ENCODE peak calls at places on chromosomes 13 and 19, in six cellular contexts. F is hepatocyte, Q is PC-3, S is SK-N-SH, V is HCT116, Y is GM23338. M is an unnamed sample.

GRCh38 chr19:28420731-28421550 is 792.0 kb downstream of the UQCRFS1 start:
- DNase-seq in V (no peak), Q (no peak), S (no peak), Y (no peak), F (no peak), M (no peak)

GRCh38 chr19:51341066-51341465 is 873 bp downstream of the VSIG10L start:
- DNase-seq in Q (no peak), S (no peak), V (no peak), Y (no peak), F (no peak), M (no peak)

GRCh38 chr19:35937345-35938281 is 1.4 kb downstream of the LRFN3 start:
- DNase-seq in V (no peak), S (no peak), Q (no peak), Y (no peak), F (no peak), M (no peak)

GRCh38 chr13:50714886-50715285 is 128.6 kb downstream of the DLEU7 start:
- DNase-seq in Y (no peak), V (no peak), Q (no peak), F (no peak), S (no peak), M (no peak)

GRCh38 chr19:46601318-46602224 is at the start of gene CALM3:
- DNase-seq in V (no peak), Q (no peak), S (peak), Y (peak), F (peak), M (peak)

GRCh38 chr19:47186337-47187022 is 44.5 kb downstream of the BBC3 start:
- DNase-seq in Y (no peak), Q (no peak), V (no peak), F (no peak), S (peak), M (no peak)

GRCh38 chr13:97328222-97328790 is 105.7 kb upstream of the RAP2A start:
- DNase-seq in S (no peak), Y (peak), Q (no peak), F (no peak), V (no peak), M (peak)

GRCh38 chr19:677601-678380 is 1.6 kb downstream of the FSTL3 start:
- DNase-seq in Q (peak), V (no peak), F (peak), S (no peak), Y (no peak), M (no peak)

GRCh38 chr19:54155694-54156093 is 3.8 kb downstream of the LENG1 start:
- DNase-seq in Q (no peak), Y (peak), S (no peak), F (no peak), V (no peak), M (no peak)

GRCh38 chr19:46887240-46887782 is 26.5 kb downstream of the ARHGAP35 start:
- DNase-seq in Q (no peak), S (no peak), V (no peak), Y (no peak), F (no peak), M (no peak)

GRCh38 chr19:1873524-1874473 is 10.4 kb upstream of the KLF16 start:
- DNase-seq in S (peak), Q (no peak), Y (no peak), F (no peak), V (no peak), M (no peak)

GRCh38 chr19:1169921-1170885 is 3.9 kb downstream of the SBNO2 start:
- DNase-seq in V (no peak), F (no peak), Q (peak), S (peak), Y (no peak), M (no peak)

GRCh38 chr19:45498411-45499195 is at the start of gene PPM1N:
- DNase-seq in S (no peak), F (peak), Q (peak), Y (peak), V (no peak), M (peak)

GRCh38 chr19:38251564-38252051 is 4.6 kb downstream of the PPP1R14A start:
- DNase-seq in Q (no peak), F (peak), Y (peak), S (no peak), V (no peak), M (no peak)

GRCh38 chr13:66765559-66765958 is 464.6 kb downstream of the PCDH9 start:
- DNase-seq in Q (no peak), Y (no peak), S (no peak), F (no peak), V (no peak), M (no peak)

GRCh38 chr13:54029226-54029625 is 1000.6 kb downstream of the OLFM4 start:
- DNase-seq in F (peak), Q (peak), S (no peak), V (no peak), Y (peak), M (no peak)

GRCh38 chr13:18993884-18994660 is 187.6 kb downstream of the TUBA3C start:
- DNase-seq in Q (no peak), V (no peak), Y (no peak), S (no peak), F (no peak), M (no peak)

GRCh38 chr13:73835138-73835721 is 299.0 kb downstream of the KLF12 start:
- DNase-seq in Y (peak), S (peak), V (peak), Q (peak), F (peak), M (peak)

GRCh38 chr19:34759218-34759917 is 13.6 kb downstream of the ZNF599 start:
- DNase-seq in V (no peak), Q (no peak), S (no peak), Y (no peak), F (no peak), M (no peak)

GRCh38 chr19:6271721-6272410 is 7.9 kb downstream of the MLLT1 start:
- DNase-seq in Y (peak), S (peak), F (peak), Q (peak), V (no peak), M (peak)

GRCh38 chr19:40519352-40520322 is 52.8 kb downstream of the SPTBN4 start:
- DNase-seq in F (peak), Q (no peak), Y (peak), S (no peak), V (no peak), M (peak)

GRCh38 chr13:20721454-20722357 is 18.2 kb downstream of the IL17D start:
- DNase-seq in Q (peak), V (no peak), Y (peak), S (peak), F (peak), M (peak)

GRCh38 chr19:32469796-32470195 is 64.2 kb downstream of the DPY19L3 start:
- DNase-seq in Q (no peak), F (no peak), Y (no peak), V (no peak), S (no peak), M (no peak)

GRCh38 chr19:6020166-6020967 is 42.4 kb upstream of the RANBP3 start:
- DNase-seq in V (no peak), S (peak), Y (no peak), F (no peak), Q (peak), M (no peak)

GRCh38 chr19:32652893-32653625 is 21.9 kb downstream of the ANKRD27 start:
- DNase-seq in Y (no peak), F (peak), V (no peak), Q (no peak), S (peak), M (no peak)

GRCh38 chr19:30449191-30449590 is 77.0 kb downstream of the ZNF536 start:
- DNase-seq in S (no peak), Y (no peak), Q (no peak), V (no peak), F (no peak), M (no peak)

GRCh38 chr13:75302031-75302430 is 179.9 kb downstream of the TBC1D4 start:
- DNase-seq in V (no peak), S (no peak), F (no peak), Y (no peak), Q (no peak), M (no peak)

GRCh38 chr19:13956365-13956744 is 4.0 kb downstream of the DCAF15 start:
- DNase-seq in Y (no peak), F (peak), V (no peak), S (no peak), Q (no peak), M (no peak)

GRCh38 chr19:13001502-13002388 is 6.5 kb downstream of the NFIX start:
- DNase-seq in Q (no peak), V (no peak), Y (no peak), F (peak), S (no peak), M (no peak)

GRCh38 chr13:97567510-97568243 is 133.7 kb downstream of the RAP2A start:
- DNase-seq in Q (peak), Y (peak), F (peak), S (no peak), V (peak), M (no peak)

GRCh38 chr19:56114051-56114694 is 6.9 kb downstream of the ZNF787 start:
- DNase-seq in Q (no peak), F (no peak), S (no peak), Y (no peak), V (no peak), M (no peak)

GRCh38 chr19:3357731-3358391 is 8.5 kb upstream of the NFIC start:
- DNase-seq in Y (peak), V (no peak), F (no peak), Q (no peak), S (no peak), M (peak)

GRCh38 chr13:110246530-110246929 is 60.4 kb downstream of the COL4A1 start:
- DNase-seq in Y (no peak), S (no peak), Q (no peak), V (no peak), F (no peak), M (no peak)
- TF ChIP-seq EZH2phosphoT487 in Y (no peak), S (no peak), Q (no peak), V (no peak), F (no peak), M (no peak)

GRCh38 chr19:21902596-21902995 is 66.6 kb upstream of the ZNF43 start:
- DNase-seq in F (no peak), Q (no peak), V (no peak), Y (no peak), S (no peak), M (no peak)

GRCh38 chr19:21900401-21900800 is 64.4 kb upstream of the ZNF43 start:
- DNase-seq in F (no peak), V (no peak), Q (no peak), S (no peak), Y (no peak), M (no peak)

GRCh38 chr19:21907516-21907915 is 71.5 kb upstream of the ZNF43 start:
- DNase-seq in Q (no peak), Y (no peak), F (no peak), V (no peak), S (no peak), M (no peak)

GRCh38 chr19:21901861-21902260 is 65.9 kb upstream of the ZNF43 start:
- DNase-seq in F (no peak), Q (no peak), S (no peak), Y (no peak), V (no peak), M (no peak)
- TF ChIP-seq EZH2phosphoT487 in F (no peak), Q (no peak), S (no peak), Y (no peak), V (no peak), M (no peak)

GRCh38 chr19:18386543-18387251 is 739 bp downstream of the GDF15 start:
- DNase-seq in Y (no peak), Q (no peak), F (peak), S (no peak), V (no peak), M (no peak)

GRCh38 chr19:18385359-18385674 is 641 bp upstream of the GDF15 start:
- DNase-seq in F (no peak), Y (no peak), S (no peak), Q (no peak), V (no peak), M (no peak)

GRCh38 chr19:18387395-18387794 is 1.4 kb downstream of the GDF15 start:
- DNase-seq in V (no peak), S (no peak), Q (no peak), F (peak), Y (no peak), M (no peak)

GRCh38 chr19:18385675-18386542 is at the start of gene GDF15:
- DNase-seq in F (peak), S (peak), V (peak), Q (peak), Y (peak), M (peak)

DNA sequence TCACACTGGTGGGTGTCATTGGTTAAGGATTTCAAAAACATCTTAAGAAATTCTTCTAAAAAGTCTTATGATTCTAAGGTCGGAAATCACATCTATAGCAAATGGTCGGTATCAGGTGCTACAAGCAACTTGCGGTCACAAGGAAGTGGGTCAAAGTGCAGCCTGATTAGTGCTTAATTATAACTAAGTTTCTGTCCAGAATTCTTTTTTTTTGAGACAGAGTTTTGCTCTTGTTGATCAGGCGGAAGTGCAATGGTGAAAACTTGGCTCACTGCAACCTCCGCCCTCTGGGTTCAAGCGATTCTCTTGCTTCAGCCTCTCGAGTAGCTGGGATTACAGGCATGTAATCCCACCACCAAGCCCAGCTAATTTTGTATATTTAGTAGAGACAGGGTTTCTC is 1.2 kb upstream of the GDF15 start:
- DNase-seq in Y (no peak), V (no peak), F (no peak), Q (no peak), S (no peak), M (no peak)
- TF ChIP-seq EZH2phosphoT487 in Y (no peak), V (no peak), F (no peak), Q (no peak), S (no peak), M (no peak)

DNA sequence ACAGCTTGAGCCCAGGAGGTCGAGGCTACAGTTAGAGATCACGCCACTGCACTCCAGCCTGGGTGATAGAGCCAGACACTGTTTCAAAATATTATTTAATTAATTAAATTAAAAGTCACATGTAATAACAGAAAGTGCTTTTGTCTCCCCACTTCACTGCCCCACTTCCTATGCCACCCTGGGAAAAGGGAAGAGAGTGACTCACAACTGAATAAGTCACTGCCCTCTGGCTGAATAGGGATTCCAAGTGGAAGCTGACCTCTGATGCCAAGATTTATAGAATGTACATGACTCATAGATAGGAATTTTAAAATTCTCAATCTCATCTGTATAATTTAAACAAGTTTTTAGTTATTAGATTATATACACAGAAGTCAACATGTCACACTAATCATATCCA is 22.2 kb upstream of the ERVV-1 start:
- DNase-seq in Y (no peak), Q (peak), V (no peak), F (no peak), S (no peak), M (no peak)
- TF ChIP-seq EZH2phosphoT487 in Y (no peak), Q (no peak), V (no peak), F (no peak), S (no peak), M (no peak)

DNA sequence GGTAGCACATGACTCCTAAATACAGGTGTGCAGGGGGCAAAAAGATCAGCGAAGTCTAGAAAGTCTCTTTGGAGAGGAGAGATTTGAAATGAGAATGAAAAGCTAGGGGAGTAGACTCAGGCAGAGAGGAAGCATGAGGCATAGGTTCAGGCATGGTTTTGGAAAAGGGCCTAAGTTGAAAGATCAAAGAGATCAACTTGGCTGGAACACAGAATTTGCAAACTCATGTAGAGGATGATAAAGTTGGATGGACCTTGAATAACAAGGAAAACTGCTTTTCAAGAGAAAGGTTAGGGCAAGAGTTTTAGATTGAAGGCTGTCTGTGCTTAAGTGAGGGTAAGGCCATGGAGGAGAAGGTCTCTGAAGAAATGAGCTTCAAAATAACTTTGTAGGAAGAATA is 47.4 kb upstream of the UBAC2 start:
- DNase-seq in Y (no peak), Q (peak), F (no peak), S (no peak), V (no peak), M (no peak)
- TF ChIP-seq EZH2phosphoT487 in Y (no peak), Q (no peak), F (no peak), S (no peak), V (no peak), M (no peak)

GRCh38 chr13:112055417-112056206 is 11.3 kb upstream of the SOX1 start:
- DNase-seq in V (no peak), Y (peak), F (no peak), Q (no peak), S (no peak), M (peak)
- TF ChIP-seq EZH2phosphoT487 in V (no peak), Y (peak), F (no peak), Q (no peak), S (no peak), M (peak)

DNA sequence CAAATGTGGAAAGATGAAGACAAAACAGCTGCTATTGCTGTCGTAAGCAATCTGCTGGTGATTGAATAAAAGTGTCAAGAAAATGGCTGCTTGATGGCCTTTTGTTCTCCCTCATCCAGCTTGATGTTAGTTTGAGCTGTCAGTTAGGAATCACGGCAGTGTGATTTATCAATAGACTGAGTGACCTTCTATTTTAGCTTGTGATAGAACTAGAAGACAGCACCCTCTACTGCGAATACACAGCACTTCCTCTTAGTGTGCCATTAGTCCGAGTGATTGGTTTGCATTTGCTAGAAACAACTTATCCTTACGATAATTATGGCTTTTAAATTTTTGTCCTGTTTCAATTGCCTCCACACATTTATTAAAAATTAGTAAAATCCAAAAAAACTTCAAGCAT is 76.2 kb downstream of the MZT1 start:
- DNase-seq in V (peak), F (peak), Y (peak), S (peak), Q (peak), M (peak)
- TF ChIP-seq EZH2phosphoT487 in V (no peak), F (no peak), Y (no peak), S (no peak), Q (no peak), M (no peak)

GRCh38 chr13:38477676-38478075 is 128.0 kb downstream of the UFM1 start:
- DNase-seq in Y (no peak), F (no peak), Q (no peak), S (no peak), V (no peak), M (no peak)

GRCh38 chr13:38483623-38484022 is 134.0 kb downstream of the UFM1 start:
- DNase-seq in Y (no peak), Q (no peak), F (no peak), V (no peak), S (no peak), M (no peak)
- TF ChIP-seq EZH2phosphoT487 in Y (no peak), Q (no peak), F (no peak), V (no peak), S (no peak), M (no peak)

GRCh38 chr19:11356074-11356397 is 804 bp downstream of the PLPPR2 start:
- DNase-seq in F (no peak), V (no peak), Q (no peak), S (no peak), Y (no peak), M (no peak)

GRCh38 chr19:11361037-11361770 is 6.0 kb downstream of the PLPPR2 start:
- DNase-seq in Q (no peak), Y (peak), S (peak), F (peak), V (no peak), M (peak)

GRCh38 chr19:11356676-11357550 is 1.7 kb downstream of the PLPPR2 start:
- DNase-seq in S (peak), Y (no peak), V (no peak), Q (no peak), F (no peak), M (no peak)

GRCh38 chr19:11359421-11359820 is 4.2 kb downstream of the PLPPR2 start:
- DNase-seq in V (no peak), Q (no peak), S (no peak), Y (no peak), F (no peak), M (no peak)

DNA sequence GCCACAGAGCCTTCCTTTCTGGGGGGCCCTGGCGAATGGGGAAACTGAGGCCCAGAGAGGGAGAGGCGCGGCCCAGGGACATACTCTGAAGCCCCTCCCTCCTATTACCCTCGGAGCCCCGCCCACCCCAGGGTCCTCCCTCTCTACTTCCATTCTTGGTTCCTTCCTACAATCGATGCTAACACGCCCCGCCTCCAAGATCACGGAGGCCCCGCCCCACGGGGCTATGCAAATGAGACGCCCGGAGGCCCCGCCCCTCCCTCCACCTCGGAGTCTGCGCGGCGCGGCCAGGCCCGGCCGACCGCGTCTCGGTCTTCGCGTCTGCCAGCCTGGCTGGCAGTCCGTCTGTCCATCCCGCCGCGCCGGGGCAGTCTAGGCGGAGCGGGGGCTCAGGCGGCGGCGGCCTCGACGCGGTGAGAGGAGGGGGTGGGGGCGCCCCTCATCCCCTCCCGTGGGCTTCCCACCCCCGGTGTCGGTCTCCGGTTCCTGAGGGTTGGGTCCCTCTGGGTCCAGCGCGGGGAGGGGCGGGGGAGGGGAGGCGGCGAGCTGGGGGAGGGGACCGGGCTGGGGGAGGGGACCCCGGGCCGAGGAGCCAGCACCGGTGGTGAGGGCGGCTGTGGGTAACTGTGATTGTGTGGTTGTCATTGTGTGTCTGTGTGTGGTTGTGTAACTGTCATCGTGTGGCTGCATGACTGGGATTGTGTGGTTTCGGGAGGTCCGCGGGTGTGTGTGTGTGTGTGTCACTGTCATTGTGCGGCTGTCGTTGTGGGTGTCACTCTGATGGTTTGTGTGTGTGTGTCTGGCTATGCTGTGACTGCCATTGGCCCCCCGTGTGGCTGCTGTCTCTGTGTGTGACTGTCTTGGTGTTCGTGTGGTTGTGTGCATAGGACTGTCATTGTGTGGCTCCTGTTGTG is at the start of gene PLPPR2:
- DNase-seq in S (peak), Q (peak), V (peak), F (peak), Y (peak), M (peak)
- TF ChIP-seq EZH2phosphoT487 in S (no peak), Q (no peak), V (no peak), F (no peak), Y (no peak), M (no peak)